ENCODE peak calls at places on chromosomes 16 and 17, in five cellular contexts. Z is cardiac fibroblast; B is MV-4-11; E is AG08395; Y is activated CD4-positive, alpha-beta T cell treated with anti-CD3 and anti-CD28 coated beads, Interleukin-2, amount 10 ng/mL, durations not matched to agents 7 days and 5 days. X is an unnamed sample.
A peak's percentile ranks its signal among the peaks of the same experiment; 100 is the strongest.

GRCh38 chr17:14772776-14773175 is 471.9 kb downstream of the HS3ST3B1 start:
- DNase-seq in Z (no peak), B (peak; percentile 19), E (no peak), Y (no peak), X (no peak)

GRCh38 chr17:2213291-2213960 is 90.2 kb downstream of the SMG6 start:
- DNase-seq in Z (peak; percentile 72), B (no peak), E (peak; percentile 55), Y (no peak), X (peak; percentile 76)

GRCh38 chr16:82814059-82814458 is 187.3 kb downstream of the CDH13 start:
- DNase-seq in Z (no peak), B (no peak), E (no peak), Y (no peak), X (no peak)

GRCh38 chr17:60573139-60573975 is 26.6 kb upstream of the PPM1D start:
- DNase-seq in Z (peak; percentile 90), B (no peak), E (peak; percentile 36), Y (no peak), X (peak; percentile 28)

GRCh38 chr17:45431531-45432404 is 902 bp downstream of the ARHGAP27 start:
- DNase-seq in Z (peak; percentile 40), B (peak; percentile 35), E (peak; percentile 67), Y (peak; percentile 83), X (peak; percentile 37)

GRCh38 chr16:84616515-84616914 is 1.4 kb downstream of the COTL1 start:
- DNase-seq in Z (no peak), B (no peak), E (no peak), Y (peak; percentile 44), X (peak; percentile 35)

GRCh38 chr17:30113213-30113612 is 3.4 kb upstream of the NSRP1 start:
- DNase-seq in Z (no peak), B (peak; percentile 64), E (no peak), Y (peak; percentile 21), X (peak; percentile 43)

GRCh38 chr17:21161498-21162393 is 35.0 kb downstream of the DHRS7B start:
- DNase-seq in Z (peak; percentile 81), B (no peak), E (peak; percentile 69), Y (no peak), X (no peak)

GRCh38 chr17:77107506-77108433 is 33.0 kb upstream of the SEC14L1 start:
- DNase-seq in Z (peak; percentile 36), B (peak; percentile 4), E (peak; percentile 60), Y (no peak), X (peak; percentile 76)

X was measured in foreskin fibroblast.